ENCODE peak calls at places on chromosomes 5 and 9, in seven cellular contexts. X is left lobe of liver, F is KBM-7, W is aorta, M is fibroblast of pulmonary artery, O is GM12864, L is glomerular endothelial cell. B is an unnamed sample.

GRCh38 chr9:74755999-74756398 is 131.7 kb downstream of the TRPM6 start:
- DNase-seq in X (no peak), F (no peak), W (no peak), M (no peak), O (no peak), L (no peak), B (no peak)

GRCh38 chr5:56496581-56497063 is 263.5 kb upstream of the ANKRD55 start:
- DNase-seq in X (no peak), F (peak; percentile 73), W (no peak), M (no peak), O (no peak), L (no peak), B (no peak)

GRCh38 chr5:110977927-110978326 is 93.6 kb upstream of the TSLP start:
- DNase-seq in X (no peak), F (no peak), W (no peak), M (no peak), O (no peak), L (no peak), B (no peak)

GRCh38 chr9:21549890-21550289 is 67.8 kb upstream of the IFNE start:
- DNase-seq in X (no peak), F (no peak), W (no peak), M (no peak), O (no peak), L (no peak), B (no peak)

GRCh38 chr9:95091574-95091970 is 225.9 kb downstream of the FANCC start:
- DNase-seq in X (no peak), F (no peak), W (peak; percentile 53), M (no peak), O (no peak), L (no peak), B (no peak)

GRCh38 chr5:96562614-96563013 is 99.6 kb upstream of the CAST start:
- DNase-seq in X (no peak), F (no peak), W (no peak), M (peak; percentile 51), O (no peak), L (no peak), B (no peak)

GRCh38 chr5:32523625-32524024 is 61.7 kb upstream of the SUB1 start:
- DNase-seq in X (no peak), F (no peak), W (no peak), M (no peak), O (no peak), L (no peak), B (no peak)

GRCh38 chr9:121138973-121139372 is 62.7 kb downstream of the RAB14 start:
- DNase-seq in X (no peak), F (no peak), W (no peak), M (no peak), O (no peak), L (no peak), B (no peak)

GRCh38 chr5:132510076-132510475 is 19.5 kb upstream of the IRF1 start:
- DNase-seq in X (no peak), F (no peak), W (no peak), M (peak; percentile 85), O (no peak), L (peak; percentile 51), B (no peak)

GRCh38 chr9:97904725-97905124 is 17.6 kb downstream of the TRMO start:
- DNase-seq in X (no peak), F (no peak), W (no peak), M (no peak), O (no peak), L (no peak), B (no peak)

GRCh38 chr5:38468202-38468656 is 88.2 kb downstream of the LIFR start:
- DNase-seq in X (no peak), F (no peak), W (peak; percentile 73), M (peak; percentile 90), O (no peak), L (no peak), B (no peak)

GRCh38 chr9:108562176-108562575 is 293.6 kb downstream of the ACTL7B start:
- DNase-seq in X (no peak), F (no peak), W (no peak), M (no peak), O (no peak), L (no peak), B (no peak)